ENCODE peak calls at places on chromosomes 2 and 18, in six cellular contexts. L is H1, F is GM23338, P is HepG2, Y is K562, R is GM12878. G is an unnamed sample.

GRCh38 chr2:71468279-71469015 is 15.1 kb downstream of the DYSF start:
- DNase-seq in L (no peak), P (no peak), F (no peak), R (no peak), Y (no peak), G (no peak)

GRCh38 chr2:213080969-213081617 is 70.3 kb downstream of the IKZF2 start:
- DNase-seq in Y (no peak), F (no peak), L (no peak), P (no peak), R (no peak), G (no peak)

GRCh38 chr18:21853972-21854563 is 113.5 kb downstream of the MIB1 start:
- DNase-seq in L (no peak), Y (no peak), F (no peak), R (no peak), P (peak), G (no peak)

GRCh38 chr2:113832795-113833194 is 57.1 kb upstream of the ACTR3 start:
- DNase-seq in Y (no peak), F (no peak), P (no peak), R (no peak), L (no peak), G (no peak)

GRCh38 chr2:7835693-7836680 is 845.9 kb upstream of the ID2 start:
- DNase-seq in P (peak), R (peak), F (no peak), Y (no peak), L (no peak), G (no peak)

GRCh38 chr18:31244737-31245432 is 73.1 kb upstream of the DSG1 start:
- DNase-seq in R (no peak), Y (no peak), F (no peak), L (no peak), P (peak), G (no peak)

GRCh38 chr18:47143153-47143552 is 7.1 kb downstream of the HDHD2 start:
- DNase-seq in P (no peak), Y (no peak), F (no peak), L (no peak), R (no peak), G (no peak)

GRCh38 chr18:43514747-43515146 is 237.5 kb upstream of the SYT4 start:
- DNase-seq in L (no peak), F (peak), Y (no peak), R (no peak), P (no peak), G (no peak)

GRCh38 chr2:241755777-241756176 is 20.8 kb upstream of the GAL3ST2 start:
- DNase-seq in L (no peak), Y (no peak), P (no peak), R (no peak), F (no peak), G (no peak)

GRCh38 chr2:85898881-85899280 is 10.1 kb upstream of the ST3GAL5 start:
- DNase-seq in P (no peak), L (no peak), R (no peak), F (no peak), Y (no peak), G (no peak)

DNA sequence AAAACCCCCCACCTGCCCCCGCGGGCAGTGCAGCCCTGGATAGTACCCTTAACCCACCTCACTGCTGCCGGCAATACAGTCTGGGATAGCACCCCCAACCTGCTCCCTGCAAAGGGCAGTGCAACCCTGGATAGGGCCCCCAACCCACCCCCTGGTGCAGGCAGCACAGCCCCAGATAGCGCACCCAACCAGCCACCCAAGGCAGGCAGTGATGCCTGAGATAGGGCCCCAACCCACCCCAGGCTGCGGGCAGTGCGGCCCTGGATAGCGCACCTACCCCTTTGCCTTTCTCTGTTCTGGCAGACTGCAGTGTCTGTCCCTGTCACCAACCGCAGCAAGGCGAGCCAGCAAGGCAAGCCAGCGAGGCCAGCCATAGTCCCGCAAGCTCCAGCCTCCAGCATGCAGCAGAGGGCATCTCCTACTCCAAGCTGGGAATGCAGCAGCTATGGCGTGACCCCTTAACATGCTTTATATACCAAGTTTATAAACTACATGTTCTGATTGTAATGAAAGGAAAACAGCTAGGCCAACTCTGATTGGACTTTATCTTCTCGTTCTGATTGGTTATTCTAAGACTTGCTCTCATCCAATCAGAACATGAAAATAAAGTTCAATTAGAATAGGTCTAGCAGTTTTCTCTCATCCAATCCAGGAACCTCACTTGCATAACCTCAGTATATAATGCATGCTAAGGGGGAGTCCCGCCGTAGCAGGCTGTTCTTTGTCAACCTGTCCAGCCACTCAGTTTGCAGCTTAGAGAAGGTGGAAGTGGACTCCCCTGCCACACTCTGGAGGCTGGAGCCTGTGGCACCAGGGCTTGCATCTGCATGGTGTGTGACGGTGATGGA is 34.1 kb upstream of the ANKRD62 start:
- DNase-seq in F (no peak), Y (no peak), L (no peak), R (no peak), P (no peak), G (no peak)
- TF ChIP-seq CREB1 in F (no peak), Y (no peak), L (no peak), R (no peak), P (no peak), G (no peak)

GRCh38 chr2:205245001-205245400 is 437.3 kb upstream of the NRP2 start:
- DNase-seq in P (no peak), F (no peak), R (no peak), Y (no peak), L (no peak), G (no peak)

DNA sequence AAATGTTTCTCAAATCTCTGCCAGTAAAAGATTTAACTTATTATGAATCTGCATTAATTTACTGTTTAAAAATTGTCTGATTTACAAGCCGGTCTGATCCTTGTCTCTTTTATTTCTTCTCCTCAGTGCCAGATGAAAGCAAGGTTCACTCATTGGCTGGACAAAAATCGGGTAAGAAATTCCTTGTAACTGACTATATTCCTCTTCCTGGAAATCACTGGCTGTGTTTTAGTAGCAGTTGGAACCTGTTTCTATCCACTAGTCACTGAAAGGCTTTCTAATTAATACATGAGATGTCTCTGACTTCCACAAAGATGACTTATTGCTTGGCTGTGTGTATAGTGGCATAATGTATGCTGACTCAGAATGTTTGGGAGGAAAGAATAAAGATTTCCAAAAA is 436.6 kb upstream of the NRP2 start:
- DNase-seq in L (no peak), Y (no peak), R (no peak), F (no peak), P (no peak), G (no peak)
- TF ChIP-seq CREB1 in L (no peak), Y (no peak), R (no peak), F (no peak), P (no peak), G (no peak)

GRCh38 chr2:54903736-54904554 is 146.3 kb downstream of the RTN4 start:
- DNase-seq in R (no peak), Y (no peak), L (peak), F (no peak), P (no peak), G (no peak)
- TF ChIP-seq CREB1 in R (no peak), Y (no peak), L (no peak), F (no peak), P (no peak), G (no peak)

DNA sequence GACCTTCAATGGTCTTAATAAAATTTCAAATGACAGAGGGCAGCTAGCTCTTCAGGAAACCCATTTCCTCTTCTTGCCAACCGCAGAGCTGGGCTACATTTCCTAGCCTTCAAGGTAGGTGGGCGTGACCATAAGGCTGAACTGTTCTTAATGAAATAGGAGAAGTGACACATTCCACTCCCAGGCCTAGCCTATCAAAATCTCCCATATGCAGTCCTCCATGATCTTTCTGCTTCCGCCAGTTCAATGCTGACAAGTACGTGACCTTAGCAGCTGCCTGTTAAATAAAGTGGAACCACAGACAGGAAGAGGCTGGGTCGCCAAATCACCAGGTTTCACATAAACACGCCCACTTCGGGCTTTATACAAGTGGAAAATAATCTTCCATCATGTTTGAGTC is 13.2 kb downstream of the SERPINE2 start:
- DNase-seq in L (no peak), Y (peak), P (no peak), F (peak), R (peak), G (no peak)
- TF ChIP-seq CREB1 in L (no peak), Y (no peak), P (no peak), F (no peak), R (no peak), G (no peak)

GRCh38 chr2:219720956-219721355 is 93.5 kb downstream of the SLC4A3 start:
- DNase-seq in R (no peak), P (no peak), Y (no peak), L (no peak), F (no peak), G (no peak)

GRCh38 chr2:219722276-219722883 is 95.0 kb downstream of the SLC4A3 start:
- DNase-seq in L (no peak), F (no peak), R (no peak), P (peak), Y (no peak), G (no peak)

GRCh38 chr2:219718066-219718465 is 90.6 kb downstream of the SLC4A3 start:
- DNase-seq in P (no peak), L (no peak), F (no peak), R (no peak), Y (no peak), G (no peak)

GRCh38 chr2:219723311-219723710 is 95.9 kb downstream of the SLC4A3 start:
- DNase-seq in L (no peak), F (no peak), Y (no peak), R (no peak), P (no peak), G (no peak)

DNA sequence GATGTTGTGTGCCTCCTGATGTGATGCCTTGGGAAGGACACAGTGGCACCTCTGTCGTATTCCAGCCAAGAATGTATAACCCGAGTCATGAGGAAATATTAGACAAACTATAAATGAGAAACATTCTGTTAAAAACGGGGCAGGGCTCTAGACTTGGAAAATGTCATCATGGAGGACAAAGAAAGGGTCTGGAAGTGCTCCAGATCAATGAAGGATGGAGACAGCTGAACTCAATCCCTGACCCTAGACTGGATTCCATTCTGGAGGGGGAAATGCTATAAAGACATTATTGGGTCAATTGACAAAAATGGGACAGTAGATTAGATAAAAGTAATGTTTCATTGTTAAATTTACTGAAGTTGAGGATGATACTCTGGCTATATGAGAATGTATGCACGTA is 92.1 kb downstream of the SLC4A3 start:
- DNase-seq in R (no peak), P (no peak), F (no peak), Y (no peak), L (no peak), G (no peak)
- TF ChIP-seq CREB1 in R (no peak), P (no peak), F (no peak), Y (no peak), L (no peak), G (no peak)

GRCh38 chr2:31420936-31421335 is 6.4 kb upstream of the XDH start:
- DNase-seq in F (no peak), P (no peak), L (no peak), R (no peak), Y (no peak), G (no peak)
- TF ChIP-seq CREB1 in F (no peak), P (no peak), L (no peak), R (no peak), Y (no peak), G (no peak)

DNA sequence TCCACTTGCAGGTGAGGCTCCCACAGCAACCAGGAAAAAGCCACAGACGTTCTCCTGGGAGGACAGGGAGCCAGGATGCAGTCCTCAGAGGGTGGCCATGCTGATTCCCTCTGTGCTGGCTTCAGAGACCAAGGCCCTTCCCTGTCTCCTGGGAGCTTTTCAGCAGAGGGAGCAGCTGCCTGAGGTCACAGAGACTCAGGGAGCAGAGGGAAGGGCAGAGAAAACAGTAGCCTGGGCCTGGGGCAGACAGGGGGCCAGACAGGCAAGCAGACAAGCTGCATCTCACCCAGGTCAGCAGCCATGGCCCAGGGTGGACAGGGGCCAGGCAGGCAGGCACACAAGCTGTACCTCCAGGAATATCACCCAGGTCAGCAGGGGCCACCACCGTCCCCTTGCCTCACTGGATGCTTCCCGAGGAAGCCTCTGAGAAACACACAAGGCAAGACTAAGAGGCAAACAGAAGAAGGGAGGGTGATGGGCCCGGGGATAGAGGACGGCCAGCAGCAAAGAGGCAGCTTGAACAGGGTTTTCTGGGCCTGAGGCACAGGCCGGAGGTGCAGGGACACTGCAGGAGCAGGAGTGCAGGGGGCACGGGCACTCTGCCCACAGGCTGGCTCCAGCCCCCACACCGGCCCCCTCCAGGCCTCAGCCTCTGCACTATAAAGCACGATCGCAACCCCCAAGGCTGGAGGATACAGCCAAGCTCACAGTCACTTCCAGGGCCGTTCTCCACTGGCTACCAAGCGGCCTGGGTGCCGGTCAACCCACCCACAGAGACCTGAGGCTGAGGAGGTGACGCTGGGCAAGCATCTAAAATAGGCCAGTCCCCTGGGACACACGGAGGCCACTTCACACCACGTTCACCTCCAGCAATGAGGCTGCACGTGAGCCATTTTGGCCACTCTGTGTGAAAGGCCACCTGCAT is 6.1 kb downstream of the SLC66A2 start:
- DNase-seq in R (no peak), Y (no peak), L (no peak), F (no peak), P (no peak), G (no peak)
- TF ChIP-seq CREB1 in R (no peak), Y (no peak), L (no peak), F (no peak), P (no peak), G (no peak)

GRCh38 chr2:172098650-172099471 is 3.8 kb downstream of the DLX2 start:
- DNase-seq in F (peak), Y (peak), P (peak), L (no peak), R (no peak), G (peak)
- TF ChIP-seq CREB1 in F (no peak), Y (peak), P (no peak), L (no peak), R (no peak), G (no peak)